ENCODE peak calls at places on chromosomes 11 and 22, in four cellular contexts. D is WERI-Rb-1; G is activated CD4-positive, alpha-beta T cell treated with anti-CD3 and anti-CD28 coated beads for 24 hours; A is H9. X is an unnamed sample.

GRCh38 chr11:70912226-70912840 is 340.0 kb downstream of the SHANK2 start:
- DNase-seq in D (no peak), A (no peak), G (no peak), X (no peak)

GRCh38 chr11:67644042-67644441 is 4.5 kb upstream of the TBX10 start:
- DNase-seq in D (peak), G (no peak), A (peak), X (peak)

GRCh38 chr22:49243965-49244364 is 583.7 kb downstream of the BRD1 start:
- DNase-seq in D (no peak), A (peak), G (no peak), X (no peak)

GRCh38 chr22:23377767-23378166 is 197.5 kb downstream of the BCR start:
- DNase-seq in D (no peak), A (no peak), G (no peak), X (no peak)

GRCh38 chr11:38818720-38819119 is 2220.7 kb upstream of the RAG2 start:
- DNase-seq in G (no peak), A (no peak), D (no peak), X (no peak)

GRCh38 chr11:13346470-13346869 is 68.9 kb downstream of the BMAL1 start:
- DNase-seq in D (no peak), G (no peak), A (no peak), X (no peak)

GRCh38 chr22:48758905-48759875 is 1068.5 kb downstream of the BRD1 start:
- DNase-seq in G (no peak), A (peak), D (no peak), X (peak)

GRCh38 chr11:112363527-112363926 is 102.9 kb upstream of the PLET1 start:
- DNase-seq in G (no peak), D (no peak), A (no peak), X (no peak)

GRCh38 chr11:70921804-70922203 is 330.6 kb downstream of the SHANK2 start:
- DNase-seq in D (no peak), A (no peak), G (no peak), X (no peak)

GRCh38 chr22:46471901-46472721 is 65.3 kb downstream of the CELSR1 start:
- DNase-seq in A (no peak), G (no peak), D (no peak), X (no peak)

GRCh38 chr11:62217191-62217748 is 8.8 kb downstream of the SCGB2A1 start:
- DNase-seq in A (no peak), D (no peak), G (no peak), X (no peak)